ENCODE peak calls at places on chromosome 2, in ten cellular contexts. W is activated effector memory CD4-positive, alpha-beta T cell treated with anti-CD3 and anti-CD28 coated beads, Interleukin-2, amount 50 U/mL, for 16 hours; I is NCI-H446 treated with DMSO at 0.1 percent for 48 hours; L is tibial artery; D is left cardiac atrium; P is heart left ventricle; Q is Daoy; H is HuH-7.5; T is RKO; X is hippocampal formation. C is an unnamed sample.

GRCh38 chr2:98457045-98457696 is 12.5 kb downstream of the INPP4A start:
- DNase-seq in W (no peak), I (no peak), L (no peak), D (no peak), P (no peak), Q (peak), H (no peak), T (peak), X (no peak), C (no peak)

GRCh38 chr2:121273116-121273515 is 11.9 kb downstream of the TFCP2L1 start:
- DNase-seq in W (no peak), I (no peak), L (no peak), D (no peak), P (no peak), Q (no peak), H (no peak), T (no peak), X (no peak), C (no peak)

GRCh38 chr2:233373316-233373715 is 19.0 kb downstream of the DGKD start:
- DNase-seq in W (no peak), I (no peak), L (no peak), D (no peak), P (no peak), Q (no peak), H (no peak), T (no peak), X (no peak), C (no peak)

GRCh38 chr2:33210626-33211025 is 263.9 kb downstream of the LTBP1 start:
- DNase-seq in W (no peak), I (no peak), L (peak), D (peak), P (no peak), Q (peak), H (no peak), T (peak), X (no peak), C (no peak)

GRCh38 chr2:21118302-21118920 is 5.4 kb upstream of the TDRD15 start:
- DNase-seq in W (no peak), I (no peak), L (no peak), D (no peak), P (no peak), Q (peak), H (peak), T (peak), X (peak), C (peak)

GRCh38 chr2:8549273-8549922 is 132.5 kb upstream of the ID2 start:
- DNase-seq in W (peak), I (no peak), L (peak), D (no peak), P (no peak), Q (no peak), H (no peak), T (no peak), X (no peak), C (no peak)

GRCh38 chr2:236498369-236498768 is 71.3 kb upstream of the ACKR3 start:
- DNase-seq in W (no peak), I (no peak), L (no peak), D (no peak), P (peak), Q (peak), H (no peak), T (no peak), X (no peak), C (no peak)

GRCh38 chr2:86185517-86186212 is 9.6 kb downstream of the IMMT start:
- DNase-seq in W (no peak), I (no peak), L (no peak), D (no peak), P (no peak), Q (no peak), H (no peak), T (no peak), X (no peak), C (peak)

GRCh38 chr2:7004641-7005040 is 87.4 kb downstream of the RNF144A start:
- DNase-seq in W (no peak), I (no peak), L (no peak), D (no peak), P (no peak), Q (no peak), H (no peak), T (no peak), X (no peak), C (no peak)

C was measured in OCI-LY7.